ENCODE peak calls at places on chromosomes 6 and 20, in seven cellular contexts. One of them, this sample, is unnamed. For H3K4me1, the result is how much of the 10 kb centered on the place peaks cover.

GRCh38 chr20:6921717-6922386 is 154.4 kb downstream of the BMP2 start:
- DNase-seq in endothelial cell of umbilical vein: no peak
- DNase-seq in A673: no peak
- DNase-seq in left ventricle myocardium inferior: no peak
- DNase-seq in naive thymus-derived CD4-positive, alpha-beta T cell: no peak
- DNase-seq in CD8-positive, alpha-beta T cell: no peak
- DNase-seq in neural progenitor cell: no peak
- DNase-seq in this sample: no peak

GRCh38 chr6:151082079-151082478 is 157.7 kb upstream of the AKAP12 start:
- DNase-seq in naive thymus-derived CD4-positive, alpha-beta T cell: no peak
- DNase-seq in A673: no peak
- DNase-seq in neural progenitor cell: no peak
- DNase-seq in CD8-positive, alpha-beta T cell: no peak
- DNase-seq in endothelial cell of umbilical vein: no peak
- DNase-seq in left ventricle myocardium inferior: no peak
- DNase-seq in this sample: no peak

GRCh38 chr6:150377211-150377781 is 8.5 kb downstream of the IYD start:
- DNase-seq in left ventricle myocardium inferior: no peak
- DNase-seq in neural progenitor cell: peak
- DNase-seq in naive thymus-derived CD4-positive, alpha-beta T cell: no peak
- DNase-seq in endothelial cell of umbilical vein: no peak
- DNase-seq in A673: no peak
- DNase-seq in CD8-positive, alpha-beta T cell: no peak
- DNase-seq in this sample: no peak

GRCh38 chr6:155188707-155189496 is 74.9 kb upstream of the CLDN20 start:
- DNase-seq in endothelial cell of umbilical vein: peak
- DNase-seq in A673: peak
- DNase-seq in naive thymus-derived CD4-positive, alpha-beta T cell: no peak
- DNase-seq in neural progenitor cell: no peak
- DNase-seq in CD8-positive, alpha-beta T cell: no peak
- DNase-seq in left ventricle myocardium inferior: no peak
- DNase-seq in this sample: peak

GRCh38 chr20:45968801-45969711 is 2.9 kb downstream of the ZNF335 start:
- DNase-seq in naive thymus-derived CD4-positive, alpha-beta T cell: no peak
- DNase-seq in left ventricle myocardium inferior: no peak
- DNase-seq in CD8-positive, alpha-beta T cell: no peak
- DNase-seq in A673: no peak
- DNase-seq in endothelial cell of umbilical vein: no peak
- DNase-seq in neural progenitor cell: no peak
- DNase-seq in this sample: no peak

GRCh38 chr6:36633915-36634314 is 39.8 kb downstream of the SRSF3 start:
- DNase-seq in endothelial cell of umbilical vein: peak
- DNase-seq in A673: no peak
- DNase-seq in neural progenitor cell: no peak
- DNase-seq in CD8-positive, alpha-beta T cell: no peak
- DNase-seq in left ventricle myocardium inferior: peak
- DNase-seq in naive thymus-derived CD4-positive, alpha-beta T cell: no peak
- DNase-seq in this sample: peak

GRCh38 chr6:161139766-161140553 is 133.9 kb downstream of the AGPAT4 start:
- DNase-seq in CD8-positive, alpha-beta T cell: no peak
- DNase-seq in endothelial cell of umbilical vein: no peak
- DNase-seq in A673: no peak
- DNase-seq in naive thymus-derived CD4-positive, alpha-beta T cell: no peak
- DNase-seq in left ventricle myocardium inferior: peak
- DNase-seq in neural progenitor cell: no peak
- DNase-seq in this sample: peak

GRCh38 chr6:105057160-105057559 is 100.3 kb downstream of the LIN28B start:
- DNase-seq in left ventricle myocardium inferior: no peak
- DNase-seq in A673: no peak
- DNase-seq in endothelial cell of umbilical vein: no peak
- DNase-seq in CD8-positive, alpha-beta T cell: no peak
- DNase-seq in naive thymus-derived CD4-positive, alpha-beta T cell: no peak
- DNase-seq in neural progenitor cell: no peak
- DNase-seq in this sample: no peak

GRCh38 chr20:48380661-48381060 is 447.1 kb downstream of the PREX1 start:
- DNase-seq in neural progenitor cell: no peak
- DNase-seq in A673: peak
- DNase-seq in endothelial cell of umbilical vein: no peak
- DNase-seq in naive thymus-derived CD4-positive, alpha-beta T cell: no peak
- DNase-seq in left ventricle myocardium inferior: no peak
- DNase-seq in CD8-positive, alpha-beta T cell: no peak
- DNase-seq in this sample: no peak

GRCh38 chr20:3889489-3890409 is 562 bp downstream of the PANK2 start:
- DNase-seq in left ventricle myocardium inferior: peak
- DNase-seq in CD8-positive, alpha-beta T cell: peak
- DNase-seq in naive thymus-derived CD4-positive, alpha-beta T cell: peak
- DNase-seq in A673: peak
- DNase-seq in neural progenitor cell: no peak
- DNase-seq in endothelial cell of umbilical vein: peak
- DNase-seq in this sample: peak

GRCh38 chr6:38341501-38341900 is 298.2 kb downstream of the BTBD9 start:
- DNase-seq in CD8-positive, alpha-beta T cell: no peak
- DNase-seq in A673: no peak
- DNase-seq in endothelial cell of umbilical vein: no peak
- DNase-seq in neural progenitor cell: no peak
- DNase-seq in left ventricle myocardium inferior: no peak
- DNase-seq in naive thymus-derived CD4-positive, alpha-beta T cell: no peak
- DNase-seq in this sample: no peak

GRCh38 chr6:147874322-147874721 is 365.8 kb downstream of the SAMD5 start:
- DNase-seq in CD8-positive, alpha-beta T cell: no peak
- DNase-seq in left ventricle myocardium inferior: no peak
- DNase-seq in A673: no peak
- DNase-seq in naive thymus-derived CD4-positive, alpha-beta T cell: no peak
- DNase-seq in endothelial cell of umbilical vein: peak
- DNase-seq in neural progenitor cell: no peak
- DNase-seq in this sample: no peak

GRCh38 chr6:142387997-142388815 is 86.4 kb downstream of the ADGRG6 start:
- DNase-seq in left ventricle myocardium inferior: no peak
- DNase-seq in A673: peak
- DNase-seq in naive thymus-derived CD4-positive, alpha-beta T cell: peak
- DNase-seq in endothelial cell of umbilical vein: peak
- DNase-seq in CD8-positive, alpha-beta T cell: no peak
- DNase-seq in neural progenitor cell: peak
- DNase-seq in this sample: no peak

GRCh38 chr6:75266716-75267291 is 17.8 kb downstream of the TMEM30A start:
- DNase-seq in naive thymus-derived CD4-positive, alpha-beta T cell: peak
- DNase-seq in neural progenitor cell: peak
- DNase-seq in A673: peak
- DNase-seq in CD8-positive, alpha-beta T cell: no peak
- DNase-seq in endothelial cell of umbilical vein: peak
- DNase-seq in left ventricle myocardium inferior: no peak
- DNase-seq in this sample: no peak

GRCh38 chr20:54623923-54624569 is 148.7 kb downstream of the DOK5 start:
- DNase-seq in neural progenitor cell: no peak
- DNase-seq in endothelial cell of umbilical vein: peak
- DNase-seq in naive thymus-derived CD4-positive, alpha-beta T cell: no peak
- DNase-seq in CD8-positive, alpha-beta T cell: no peak
- DNase-seq in A673: no peak
- DNase-seq in left ventricle myocardium inferior: no peak
- DNase-seq in this sample: no peak

GRCh38 chr6:144106206-144106605 is 10.8 kb upstream of the SF3B5 start:
- DNase-seq in endothelial cell of umbilical vein: no peak
- DNase-seq in naive thymus-derived CD4-positive, alpha-beta T cell: no peak
- DNase-seq in neural progenitor cell: no peak
- DNase-seq in CD8-positive, alpha-beta T cell: no peak
- DNase-seq in left ventricle myocardium inferior: no peak
- DNase-seq in A673: no peak
- DNase-seq in this sample: no peak

GRCh38 chr6:5865492-5866031 is 141.2 kb downstream of the NRN1 start:
- DNase-seq in A673: no peak
- DNase-seq in endothelial cell of umbilical vein: no peak
- DNase-seq in naive thymus-derived CD4-positive, alpha-beta T cell: no peak
- DNase-seq in neural progenitor cell: no peak
- DNase-seq in CD8-positive, alpha-beta T cell: no peak
- DNase-seq in left ventricle myocardium inferior: no peak
- DNase-seq in this sample: no peak

GRCh38 chr20:53748176-53748575 is 154.5 kb upstream of the ZNF217 start:
- DNase-seq in CD8-positive, alpha-beta T cell: no peak
- DNase-seq in endothelial cell of umbilical vein: no peak
- DNase-seq in left ventricle myocardium inferior: no peak
- DNase-seq in A673: no peak
- DNase-seq in neural progenitor cell: no peak
- DNase-seq in naive thymus-derived CD4-positive, alpha-beta T cell: no peak
- DNase-seq in this sample: no peak

GRCh38 chr6:4533576-4533975 is 242.6 kb upstream of the CDYL start:
- DNase-seq in left ventricle myocardium inferior: no peak
- DNase-seq in neural progenitor cell: no peak
- DNase-seq in naive thymus-derived CD4-positive, alpha-beta T cell: no peak
- DNase-seq in CD8-positive, alpha-beta T cell: no peak
- DNase-seq in endothelial cell of umbilical vein: no peak
- DNase-seq in A673: no peak
- DNase-seq in this sample: no peak

GRCh38 chr6:45422541-45423110 is 44.9 kb upstream of the SUPT3H start:
- DNase-seq in A673: peak
- DNase-seq in neural progenitor cell: peak
- DNase-seq in left ventricle myocardium inferior: peak
- DNase-seq in endothelial cell of umbilical vein: peak
- DNase-seq in CD8-positive, alpha-beta T cell: peak
- DNase-seq in naive thymus-derived CD4-positive, alpha-beta T cell: peak
- DNase-seq in this sample: no peak

GRCh38 chr6:139278190-139278589 is 13.6 kb downstream of the TXLNB start:
- DNase-seq in endothelial cell of umbilical vein: no peak
- DNase-seq in CD8-positive, alpha-beta T cell: no peak
- DNase-seq in neural progenitor cell: no peak
- DNase-seq in A673: no peak
- DNase-seq in left ventricle myocardium inferior: no peak
- DNase-seq in naive thymus-derived CD4-positive, alpha-beta T cell: no peak
- DNase-seq in this sample: no peak

GRCh38 chr6:68638225-68638900 is 3.3 kb downstream of the ADGRB3 start:
- DNase-seq in neural progenitor cell: peak
- DNase-seq in CD8-positive, alpha-beta T cell: no peak
- DNase-seq in naive thymus-derived CD4-positive, alpha-beta T cell: no peak
- DNase-seq in A673: peak
- DNase-seq in left ventricle myocardium inferior: peak
- DNase-seq in endothelial cell of umbilical vein: peak
- DNase-seq in this sample: no peak

GRCh38 chr6:12584631-12585405 is 131.7 kb upstream of the PHACTR1 start:
- DNase-seq in neural progenitor cell: no peak
- DNase-seq in endothelial cell of umbilical vein: peak
- DNase-seq in CD8-positive, alpha-beta T cell: no peak
- DNase-seq in naive thymus-derived CD4-positive, alpha-beta T cell: no peak
- DNase-seq in left ventricle myocardium inferior: no peak
- DNase-seq in A673: no peak
- DNase-seq in this sample: no peak

GRCh38 chr6:140774080-140774505 is 1358.6 kb upstream of the GJE1 start:
- DNase-seq in left ventricle myocardium inferior: no peak
- DNase-seq in A673: peak
- DNase-seq in CD8-positive, alpha-beta T cell: no peak
- DNase-seq in endothelial cell of umbilical vein: peak
- DNase-seq in neural progenitor cell: no peak
- DNase-seq in naive thymus-derived CD4-positive, alpha-beta T cell: no peak
- DNase-seq in this sample: no peak

GRCh38 chr20:11672959-11673358 is 244.7 kb upstream of the BTBD3 start:
- DNase-seq in endothelial cell of umbilical vein: no peak
- DNase-seq in naive thymus-derived CD4-positive, alpha-beta T cell: no peak
- DNase-seq in CD8-positive, alpha-beta T cell: no peak
- DNase-seq in left ventricle myocardium inferior: no peak
- DNase-seq in neural progenitor cell: no peak
- DNase-seq in A673: no peak
- DNase-seq in this sample: no peak

GRCh38 chr6:50850860-50851259 is 32.2 kb downstream of the TFAP2B start:
- DNase-seq in endothelial cell of umbilical vein: no peak
- DNase-seq in naive thymus-derived CD4-positive, alpha-beta T cell: no peak
- DNase-seq in A673: no peak
- DNase-seq in CD8-positive, alpha-beta T cell: no peak
- DNase-seq in neural progenitor cell: peak
- DNase-seq in left ventricle myocardium inferior: no peak
- DNase-seq in this sample: no peak

GRCh38 chr6:163946437-163946836 is 531.9 kb downstream of the QKI start:
- DNase-seq in CD8-positive, alpha-beta T cell: no peak
- DNase-seq in left ventricle myocardium inferior: no peak
- DNase-seq in endothelial cell of umbilical vein: no peak
- DNase-seq in A673: no peak
- DNase-seq in neural progenitor cell: no peak
- DNase-seq in naive thymus-derived CD4-positive, alpha-beta T cell: no peak
- DNase-seq in this sample: no peak
- H3K4me1 ChIP-seq in CD8-positive, alpha-beta T cell: under half
- H3K4me1 ChIP-seq in left ventricle myocardium inferior: under half
- H3K4me1 ChIP-seq in endothelial cell of umbilical vein: under half
- H3K4me1 ChIP-seq in A673: under half
- H3K4me1 ChIP-seq in neural progenitor cell: half or more
- H3K4me1 ChIP-seq in naive thymus-derived CD4-positive, alpha-beta T cell: under half
- H3K4me1 ChIP-seq in this sample: under half

GRCh38 chr20:32893263-32893877 is 34.6 kb downstream of the EFCAB8 start:
- DNase-seq in left ventricle myocardium inferior: no peak
- DNase-seq in CD8-positive, alpha-beta T cell: no peak
- DNase-seq in naive thymus-derived CD4-positive, alpha-beta T cell: no peak
- DNase-seq in A673: no peak
- DNase-seq in endothelial cell of umbilical vein: no peak
- DNase-seq in neural progenitor cell: no peak
- DNase-seq in this sample: no peak

GRCh38 chr20:32893878-32894483 is 35.3 kb downstream of the EFCAB8 start:
- DNase-seq in left ventricle myocardium inferior: no peak
- DNase-seq in CD8-positive, alpha-beta T cell: no peak
- DNase-seq in neural progenitor cell: peak
- DNase-seq in endothelial cell of umbilical vein: no peak
- DNase-seq in A673: peak
- DNase-seq in naive thymus-derived CD4-positive, alpha-beta T cell: no peak
- DNase-seq in this sample: no peak

GRCh38 chr20:32891926-32892660 is 33.4 kb downstream of the EFCAB8 start:
- DNase-seq in endothelial cell of umbilical vein: no peak
- DNase-seq in CD8-positive, alpha-beta T cell: no peak
- DNase-seq in neural progenitor cell: no peak
- DNase-seq in A673: no peak
- DNase-seq in naive thymus-derived CD4-positive, alpha-beta T cell: no peak
- DNase-seq in left ventricle myocardium inferior: no peak
- DNase-seq in this sample: no peak

GRCh38 chr20:32888636-32889035 is 29.9 kb downstream of the EFCAB8 start:
- DNase-seq in endothelial cell of umbilical vein: no peak
- DNase-seq in A673: no peak
- DNase-seq in CD8-positive, alpha-beta T cell: no peak
- DNase-seq in naive thymus-derived CD4-positive, alpha-beta T cell: no peak
- DNase-seq in neural progenitor cell: no peak
- DNase-seq in left ventricle myocardium inferior: no peak
- DNase-seq in this sample: no peak

GRCh38 chr20:32891491-32891890 is 32.8 kb downstream of the EFCAB8 start:
- DNase-seq in endothelial cell of umbilical vein: no peak
- DNase-seq in CD8-positive, alpha-beta T cell: no peak
- DNase-seq in neural progenitor cell: no peak
- DNase-seq in naive thymus-derived CD4-positive, alpha-beta T cell: no peak
- DNase-seq in left ventricle myocardium inferior: no peak
- DNase-seq in A673: no peak
- DNase-seq in this sample: no peak
- H3K4me1 ChIP-seq in endothelial cell of umbilical vein: under half
- H3K4me1 ChIP-seq in CD8-positive, alpha-beta T cell: under half
- H3K4me1 ChIP-seq in neural progenitor cell: under half
- H3K4me1 ChIP-seq in naive thymus-derived CD4-positive, alpha-beta T cell: under half
- H3K4me1 ChIP-seq in left ventricle myocardium inferior: under half
- H3K4me1 ChIP-seq in A673: under half
- H3K4me1 ChIP-seq in this sample: under half

GRCh38 chr6:156880913-156881312 is 103.7 kb downstream of the ARID1B start:
- DNase-seq in CD8-positive, alpha-beta T cell: no peak
- DNase-seq in endothelial cell of umbilical vein: no peak
- DNase-seq in neural progenitor cell: no peak
- DNase-seq in left ventricle myocardium inferior: no peak
- DNase-seq in A673: no peak
- DNase-seq in naive thymus-derived CD4-positive, alpha-beta T cell: no peak
- DNase-seq in this sample: no peak
- H3K4me1 ChIP-seq in CD8-positive, alpha-beta T cell: under half
- H3K4me1 ChIP-seq in endothelial cell of umbilical vein: under half
- H3K4me1 ChIP-seq in neural progenitor cell: under half
- H3K4me1 ChIP-seq in left ventricle myocardium inferior: half or more
- H3K4me1 ChIP-seq in A673: under half
- H3K4me1 ChIP-seq in naive thymus-derived CD4-positive, alpha-beta T cell: under half
- H3K4me1 ChIP-seq in this sample: under half

GRCh38 chr6:7156666-7157278 is 49.0 kb downstream of the RREB1 start:
- DNase-seq in naive thymus-derived CD4-positive, alpha-beta T cell: no peak
- DNase-seq in A673: peak
- DNase-seq in neural progenitor cell: no peak
- DNase-seq in endothelial cell of umbilical vein: no peak
- DNase-seq in CD8-positive, alpha-beta T cell: no peak
- DNase-seq in left ventricle myocardium inferior: no peak
- DNase-seq in this sample: no peak
- H3K4me1 ChIP-seq in naive thymus-derived CD4-positive, alpha-beta T cell: under half
- H3K4me1 ChIP-seq in A673: half or more
- H3K4me1 ChIP-seq in neural progenitor cell: under half
- H3K4me1 ChIP-seq in endothelial cell of umbilical vein: under half
- H3K4me1 ChIP-seq in CD8-positive, alpha-beta T cell: under half
- H3K4me1 ChIP-seq in left ventricle myocardium inferior: half or more
- H3K4me1 ChIP-seq in this sample: half or more

This sample was measured in mucosa of descending colon.